ENCODE peak calls at places on chromosomes 16 and 17, in nine cellular contexts. One of them, this sample, is unnamed. For H3K4me1, the result is how much of the 10 kb centered on the place peaks cover.

GRCh38 chr16:57301126-57301817 is 16.8 kb upstream of the PLLP start:
- DNase-seq in A549: no peak
- DNase-seq in uterus: peak
- DNase-seq in cardiac muscle cell: no peak
- DNase-seq in stomach: no peak
- DNase-seq in colonic mucosa: peak
- DNase-seq in OCI-LY7: no peak
- DNase-seq in tibial artery: peak
- DNase-seq in RWPE2: no peak
- DNase-seq in this sample: no peak

GRCh38 chr16:57639172-57639571 is 10.7 kb downstream of the ADGRG1 start:
- DNase-seq in A549: no peak
- DNase-seq in uterus: no peak
- DNase-seq in cardiac muscle cell: peak
- DNase-seq in stomach: peak
- DNase-seq in colonic mucosa: no peak
- DNase-seq in OCI-LY7: peak
- DNase-seq in tibial artery: no peak
- DNase-seq in RWPE2: no peak
- DNase-seq in this sample: no peak

GRCh38 chr16:51392651-51393187 is 241.6 kb upstream of the SALL1 start:
- DNase-seq in A549: no peak
- DNase-seq in uterus: no peak
- DNase-seq in cardiac muscle cell: no peak
- DNase-seq in stomach: no peak
- DNase-seq in colonic mucosa: peak
- DNase-seq in OCI-LY7: no peak
- DNase-seq in tibial artery: peak
- DNase-seq in RWPE2: no peak
- DNase-seq in this sample: no peak

GRCh38 chr17:65398036-65398787 is 163.2 kb downstream of the AXIN2 start:
- DNase-seq in A549: no peak
- DNase-seq in uterus: no peak
- DNase-seq in cardiac muscle cell: no peak
- DNase-seq in stomach: no peak
- DNase-seq in colonic mucosa: no peak
- DNase-seq in OCI-LY7: no peak
- DNase-seq in tibial artery: no peak
- DNase-seq in RWPE2: no peak
- DNase-seq in this sample: no peak

GRCh38 chr17:71975331-71975801 is 145.5 kb upstream of the SOX9 start:
- DNase-seq in A549: no peak
- DNase-seq in uterus: peak
- DNase-seq in cardiac muscle cell: no peak
- DNase-seq in stomach: no peak
- DNase-seq in colonic mucosa: peak
- DNase-seq in OCI-LY7: no peak
- DNase-seq in tibial artery: peak
- DNase-seq in RWPE2: no peak
- DNase-seq in this sample: peak

GRCh38 chr16:67860589-67861398 is 12.1 kb upstream of the EDC4 start:
- DNase-seq in A549: peak
- DNase-seq in uterus: no peak
- DNase-seq in cardiac muscle cell: no peak
- DNase-seq in stomach: no peak
- DNase-seq in colonic mucosa: no peak
- DNase-seq in OCI-LY7: no peak
- DNase-seq in tibial artery: no peak
- DNase-seq in RWPE2: no peak
- DNase-seq in this sample: no peak

GRCh38 chr17:8019161-8019560 is 16.7 kb downstream of the GUCY2D start:
- DNase-seq in A549: no peak
- DNase-seq in uterus: no peak
- DNase-seq in cardiac muscle cell: no peak
- DNase-seq in stomach: no peak
- DNase-seq in colonic mucosa: no peak
- DNase-seq in OCI-LY7: no peak
- DNase-seq in tibial artery: no peak
- DNase-seq in RWPE2: no peak
- DNase-seq in this sample: peak

GRCh38 chr16:28237754-28238357 is 26.1 kb upstream of the XPO6 start:
- DNase-seq in A549: peak
- DNase-seq in uterus: no peak
- DNase-seq in cardiac muscle cell: no peak
- DNase-seq in stomach: no peak
- DNase-seq in colonic mucosa: no peak
- DNase-seq in OCI-LY7: peak
- DNase-seq in tibial artery: no peak
- DNase-seq in RWPE2: no peak
- DNase-seq in this sample: no peak

GRCh38 chr16:89367538-89368059 is 122.8 kb downstream of the ANKRD11 start:
- DNase-seq in A549: no peak
- DNase-seq in uterus: no peak
- DNase-seq in cardiac muscle cell: no peak
- DNase-seq in stomach: no peak
- DNase-seq in colonic mucosa: no peak
- DNase-seq in OCI-LY7: no peak
- DNase-seq in tibial artery: no peak
- DNase-seq in RWPE2: no peak
- DNase-seq in this sample: no peak

GRCh38 chr17:74128456-74128855 is 75.0 kb upstream of the RPL38 start:
- DNase-seq in A549: no peak
- DNase-seq in uterus: no peak
- DNase-seq in cardiac muscle cell: no peak
- DNase-seq in stomach: no peak
- DNase-seq in colonic mucosa: no peak
- DNase-seq in OCI-LY7: no peak
- DNase-seq in tibial artery: no peak
- DNase-seq in RWPE2: peak
- DNase-seq in this sample: no peak

GRCh38 chr17:76527430-76528111 is 9.9 kb downstream of the CYGB start:
- DNase-seq in A549: no peak
- DNase-seq in uterus: peak
- DNase-seq in cardiac muscle cell: no peak
- DNase-seq in stomach: peak
- DNase-seq in colonic mucosa: no peak
- DNase-seq in OCI-LY7: peak
- DNase-seq in tibial artery: no peak
- DNase-seq in RWPE2: peak
- DNase-seq in this sample: no peak
- H3K4me1 ChIP-seq in A549: under half
- H3K4me1 ChIP-seq in uterus: under half
- H3K4me1 ChIP-seq in cardiac muscle cell: under half
- H3K4me1 ChIP-seq in stomach: half or more
- H3K4me1 ChIP-seq in colonic mucosa: under half
- H3K4me1 ChIP-seq in OCI-LY7: half or more
- H3K4me1 ChIP-seq in tibial artery: under half
- H3K4me1 ChIP-seq in RWPE2: half or more
- H3K4me1 ChIP-seq in this sample: under half

DNA sequence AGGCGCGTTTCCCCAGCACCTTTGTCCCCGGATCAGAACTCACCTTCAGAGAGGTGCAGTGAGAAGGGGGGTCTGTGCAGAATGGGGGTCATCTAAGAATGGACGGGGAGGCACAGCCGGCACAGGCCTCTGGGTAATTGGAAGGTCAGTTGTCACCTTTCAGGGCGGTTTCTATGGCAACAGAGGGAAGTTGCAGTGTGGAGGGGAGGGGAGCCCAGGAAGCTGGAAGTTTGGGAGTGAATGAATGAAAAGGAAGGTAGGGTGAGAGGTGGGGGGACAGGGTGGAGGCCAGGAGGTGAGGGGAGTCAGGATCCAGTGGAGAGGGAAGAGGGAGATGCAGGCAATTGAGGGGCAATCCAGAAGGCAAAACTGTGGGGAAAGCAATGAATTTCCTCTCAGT is 12.4 kb upstream of the KCNG4 start:
- DNase-seq in A549: no peak
- DNase-seq in uterus: no peak
- DNase-seq in cardiac muscle cell: no peak
- DNase-seq in stomach: no peak
- DNase-seq in colonic mucosa: no peak
- DNase-seq in OCI-LY7: no peak
- DNase-seq in tibial artery: no peak
- DNase-seq in RWPE2: no peak
- DNase-seq in this sample: no peak
- TF ChIP-seq CTCF in A549: no peak
- TF ChIP-seq CTCF in uterus: no peak
- TF ChIP-seq CTCF in cardiac muscle cell: no peak
- TF ChIP-seq CTCF in stomach: no peak
- TF ChIP-seq CTCF in colonic mucosa: no peak
- TF ChIP-seq CTCF in OCI-LY7: no peak
- TF ChIP-seq CTCF in tibial artery: no peak
- TF ChIP-seq CTCF in RWPE2: no peak
- TF ChIP-seq CTCF in this sample: no peak

GRCh38 chr17:78130080-78130438 is 512 bp upstream of the TMC8 start:
- DNase-seq in A549: no peak
- DNase-seq in uterus: no peak
- DNase-seq in cardiac muscle cell: no peak
- DNase-seq in stomach: no peak
- DNase-seq in colonic mucosa: no peak
- DNase-seq in OCI-LY7: peak
- DNase-seq in tibial artery: no peak
- DNase-seq in RWPE2: no peak
- DNase-seq in this sample: no peak
- H3K27ac ChIP-seq in A549: no peak
- H3K27ac ChIP-seq in uterus: no peak
- H3K27ac ChIP-seq in cardiac muscle cell: no peak
- H3K27ac ChIP-seq in stomach: peak
- H3K27ac ChIP-seq in colonic mucosa: peak
- H3K27ac ChIP-seq in OCI-LY7: peak
- H3K27ac ChIP-seq in tibial artery: no peak
- H3K27ac ChIP-seq in RWPE2: peak
- H3K27ac ChIP-seq in this sample: no peak

GRCh38 chr17:50731575-50732460 is 12.4 kb downstream of the LUC7L3 start:
- DNase-seq in A549: no peak
- DNase-seq in uterus: no peak
- DNase-seq in cardiac muscle cell: no peak
- DNase-seq in stomach: no peak
- DNase-seq in colonic mucosa: no peak
- DNase-seq in OCI-LY7: no peak
- DNase-seq in tibial artery: no peak
- DNase-seq in RWPE2: no peak
- DNase-seq in this sample: no peak
- H3K4me1 ChIP-seq in A549: half or more
- H3K4me1 ChIP-seq in uterus: under half
- H3K4me1 ChIP-seq in cardiac muscle cell: under half
- H3K4me1 ChIP-seq in stomach: under half
- H3K4me1 ChIP-seq in colonic mucosa: under half
- H3K4me1 ChIP-seq in OCI-LY7: under half
- H3K4me1 ChIP-seq in tibial artery: half or more
- H3K4me1 ChIP-seq in RWPE2: under half
- H3K4me1 ChIP-seq in this sample: under half

GRCh38 chr17:32588982-32589381 is 102.2 kb downstream of the CDK5R1 start:
- DNase-seq in A549: peak
- DNase-seq in uterus: no peak
- DNase-seq in cardiac muscle cell: no peak
- DNase-seq in stomach: no peak
- DNase-seq in colonic mucosa: no peak
- DNase-seq in OCI-LY7: no peak
- DNase-seq in tibial artery: no peak
- DNase-seq in RWPE2: no peak
- DNase-seq in this sample: no peak
- TF ChIP-seq CTCF in A549: no peak
- TF ChIP-seq CTCF in uterus: no peak
- TF ChIP-seq CTCF in cardiac muscle cell: peak
- TF ChIP-seq CTCF in stomach: no peak
- TF ChIP-seq CTCF in colonic mucosa: no peak
- TF ChIP-seq CTCF in OCI-LY7: no peak
- TF ChIP-seq CTCF in tibial artery: no peak
- TF ChIP-seq CTCF in RWPE2: peak
- TF ChIP-seq CTCF in this sample: peak

GRCh38 chr16:16014329-16015224 is 65.2 kb downstream of the ABCC1 start:
- DNase-seq in A549: peak
- DNase-seq in uterus: peak
- DNase-seq in cardiac muscle cell: no peak
- DNase-seq in stomach: peak
- DNase-seq in colonic mucosa: no peak
- DNase-seq in OCI-LY7: no peak
- DNase-seq in tibial artery: peak
- DNase-seq in RWPE2: no peak
- DNase-seq in this sample: no peak
- H3K27ac ChIP-seq in A549: peak
- H3K27ac ChIP-seq in uterus: no peak
- H3K27ac ChIP-seq in cardiac muscle cell: no peak
- H3K27ac ChIP-seq in stomach: peak
- H3K27ac ChIP-seq in colonic mucosa: no peak
- H3K27ac ChIP-seq in OCI-LY7: no peak
- H3K27ac ChIP-seq in tibial artery: peak
- H3K27ac ChIP-seq in RWPE2: no peak
- H3K27ac ChIP-seq in this sample: no peak

DNA sequence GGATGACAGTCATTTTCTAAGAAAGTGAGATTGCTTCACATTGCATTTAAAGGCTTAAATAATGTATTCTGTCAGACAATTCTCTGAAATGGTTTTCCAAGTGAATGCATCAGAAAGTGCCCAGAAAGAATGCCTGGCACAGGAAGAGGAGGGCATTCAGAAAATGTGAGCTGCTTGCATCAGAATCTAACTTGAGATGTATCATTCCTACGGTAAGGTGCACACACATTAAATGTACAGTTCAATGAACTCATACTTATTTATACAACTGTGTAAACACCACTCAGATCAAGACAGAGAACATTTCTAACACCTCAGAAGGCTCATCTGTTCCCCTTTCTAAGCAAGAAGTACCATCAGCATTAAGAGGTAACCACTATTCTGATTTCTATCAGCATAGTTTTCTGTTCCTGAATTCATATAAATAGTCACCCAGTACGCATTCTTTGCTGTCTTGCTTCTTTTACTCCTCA is 638.0 kb downstream of the MAF start:
- DNase-seq in A549: no peak
- DNase-seq in uterus: no peak
- DNase-seq in cardiac muscle cell: no peak
- DNase-seq in stomach: no peak
- DNase-seq in colonic mucosa: no peak
- DNase-seq in OCI-LY7: peak
- DNase-seq in tibial artery: no peak
- DNase-seq in RWPE2: no peak
- DNase-seq in this sample: no peak
- H3K4me1 ChIP-seq in A549: under half
- H3K4me1 ChIP-seq in uterus: under half
- H3K4me1 ChIP-seq in cardiac muscle cell: under half
- H3K4me1 ChIP-seq in stomach: under half
- H3K4me1 ChIP-seq in colonic mucosa: under half
- H3K4me1 ChIP-seq in OCI-LY7: under half
- H3K4me1 ChIP-seq in tibial artery: under half
- H3K4me1 ChIP-seq in RWPE2: under half
- H3K4me1 ChIP-seq in this sample: under half